ENCODE peak calls at places on chromosome 9, in four cellular contexts. U is Calu3; R is stimulated activated CD4-positive, alpha-beta T cell treated with anti-CD3 and anti-CD28 coated beads, TNF-alpha, amount 100 ng/mL, for 4 hours; Q is iris pigment epithelial cell. G is an unnamed sample.

GRCh38 chr9:101366038-101366756 is 18.6 kb downstream of the BAAT start:
- DNase-seq in R (no peak), U (no peak), Q (peak), G (peak)

GRCh38 chr9:123069010-123069481 is 35.6 kb downstream of the GPR21 start:
- DNase-seq in R (no peak), U (no peak), Q (peak), G (peak)

GRCh38 chr9:70112981-70113380 is 69.3 kb downstream of the MAMDC2 start:
- DNase-seq in U (no peak), R (no peak), Q (no peak), G (no peak)

GRCh38 chr9:72477862-72478564 is 43.4 kb upstream of the TMC1 start:
- DNase-seq in Q (peak), R (no peak), U (peak), G (peak)

GRCh38 chr9:14593406-14593805 is 99.8 kb downstream of the ZDHHC21 start:
- DNase-seq in U (no peak), R (no peak), Q (no peak), G (no peak)

GRCh38 chr9:91089405-91090131 is 272.1 kb downstream of the AUH start:
- DNase-seq in R (no peak), U (peak), Q (peak), G (peak)

GRCh38 chr9:19373527-19373926 is 6.5 kb downstream of the RPS6 start:
- DNase-seq in Q (no peak), R (no peak), U (no peak), G (no peak)

GRCh38 chr9:37650873-37651768 is at the start of gene FRMPD1:
- DNase-seq in R (peak), U (peak), Q (peak), G (peak)

GRCh38 chr9:136519263-136520052 is 26.4 kb downstream of the NOTCH1 start:
- DNase-seq in U (no peak), Q (no peak), R (no peak), G (no peak)

GRCh38 chr9:82206490-82206889 is 217.9 kb downstream of the SPATA31D1 start:
- DNase-seq in U (no peak), Q (no peak), R (no peak), G (no peak)

GRCh38 chr9:129685933-129686259 is 20.4 kb downstream of the PRRX2 start:
- DNase-seq in R (no peak), Q (no peak), U (no peak), G (no peak)

GRCh38 chr9:92706218-92706940 is 36.4 kb upstream of the IPPK start:
- DNase-seq in Q (peak), R (no peak), U (peak), G (no peak)

GRCh38 chr9:116506685-116507084 is 180.4 kb upstream of the TRIM32 start:
- DNase-seq in R (no peak), Q (no peak), U (no peak), G (no peak)

GRCh38 chr9:68577778-68578591 is 37.3 kb upstream of the TMEM252 start:
- DNase-seq in U (no peak), R (no peak), Q (no peak), G (no peak)

GRCh38 chr9:27468450-27469110 is 55.5 kb upstream of the IFNK start:
- DNase-seq in R (no peak), Q (no peak), U (no peak), G (no peak)

GRCh38 chr9:121884057-121884512 is 209.0 kb downstream of the TTLL11 start:
- DNase-seq in U (no peak), Q (no peak), R (no peak), G (no peak)

GRCh38 chr9:82961504-82962125 is 101.3 kb downstream of the RASEF start:
- DNase-seq in U (peak), Q (peak), R (no peak), G (peak)

GRCh38 chr9:132864691-132865090 is 13.4 kb downstream of the AK8 start:
- DNase-seq in Q (no peak), R (no peak), U (no peak), G (no peak)

GRCh38 chr9:15249042-15249818 is 57.8 kb downstream of the TTC39B start:
- DNase-seq in R (no peak), U (no peak), Q (peak), G (peak)

GRCh38 chr9:95383198-95383673 is 65.7 kb upstream of the FANCC start:
- DNase-seq in Q (peak), U (no peak), R (no peak), G (peak)

GRCh38 chr9:86734762-86735161 is 212.5 kb downstream of the GAS1 start:
- DNase-seq in Q (peak), R (no peak), U (no peak), G (peak)

GRCh38 chr9:133737071-133737773 is 930 bp downstream of the SARDH start:
- DNase-seq in R (no peak), U (no peak), Q (no peak), G (peak)

GRCh38 chr9:133103183-133103986 is 17.7 kb downstream of the RALGDS start:
- DNase-seq in U (peak), R (peak), Q (peak), G (peak)